ENCODE peak calls at places on chromosome X, in four cellular contexts. Z is hippocampal formation, L is mammary epithelial cell, N is H54. J is an unnamed sample.
A peak's percentile ranks its signal among the peaks of the same experiment; 100 is the strongest.

GRCh38 chrX:71533850-71534515 is 1.1 kb downstream of the OGT start:
- DNase-seq in Z (peak; percentile 37), L (peak; percentile 52), N (no peak), J (peak; percentile 36)

GRCh38 chrX:124804962-124805361 is 458.6 kb downstream of the SH2D1A start:
- DNase-seq in Z (no peak), L (no peak), N (no peak), J (no peak)

GRCh38 chrX:47581731-47582647 is at the start of gene TIMP1:
- DNase-seq in Z (peak; percentile 28), L (peak; percentile 85), N (peak; percentile 46), J (no peak)

GRCh38 chrX:118734909-118735308 is 7.5 kb downstream of the IL13RA1 start:
- DNase-seq in Z (no peak), L (no peak), N (no peak), J (no peak)

GRCh38 chrX:69626129-69626528 is 10.2 kb downstream of the EDA start:
- DNase-seq in Z (no peak), L (no peak), N (no peak), J (no peak)

GRCh38 chrX:9738146-9738545 is 27.5 kb downstream of the GPR143 start:
- DNase-seq in Z (no peak), L (no peak), N (no peak), J (no peak)

GRCh38 chrX:115665122-115665521 is 104.1 kb downstream of the PLS3 start:
- DNase-seq in Z (no peak), L (no peak), N (no peak), J (no peak)

GRCh38 chrX:40736170-40736505 is 796 bp upstream of the MED14 start:
- DNase-seq in Z (no peak), L (no peak), N (no peak), J (no peak)

GRCh38 chrX:153226344-153227190 is 47.5 kb downstream of the MAGEA1 start:
- DNase-seq in Z (no peak), L (peak; percentile 88), N (peak; percentile 48), J (no peak)

GRCh38 chrX:110407910-110408545 is 49.4 kb downstream of the RTL9 start:
- DNase-seq in Z (peak; percentile 6), L (peak; percentile 63), N (no peak), J (peak; percentile 58)

GRCh38 chrX:107629533-107629909 is 1.2 kb downstream of the PRPS1 start:
- DNase-seq in Z (no peak), L (peak; percentile 9), N (no peak), J (peak; percentile 41)

GRCh38 chrX:134933248-134933647 is 57.5 kb upstream of the SMIM10 start:
- DNase-seq in Z (no peak), L (no peak), N (no peak), J (no peak)

GRCh38 chrX:97672138-97672537 is 788.4 kb downstream of the RPA4 start:
- DNase-seq in Z (no peak), L (no peak), N (no peak), J (peak; percentile 90)

GRCh38 chrX:129875669-129876068 is 30.3 kb upstream of the UTP14A start:
- DNase-seq in Z (no peak), L (peak; percentile 67), N (peak; percentile 23), J (peak; percentile 8)

GRCh38 chrX:31092476-31092875 is 20.6 kb upstream of the FTHL17 start:
- DNase-seq in Z (no peak), L (peak; percentile 20), N (no peak), J (no peak)

GRCh38 chrX:141642979-141643378 is 53.5 kb downstream of the SPANXA2 start:
- DNase-seq in Z (no peak), L (no peak), N (peak; percentile 3), J (no peak)

GRCh38 chrX:40298569-40298968 is 200.8 kb upstream of the BCOR start:
- DNase-seq in Z (no peak), L (no peak), N (no peak), J (no peak)

GRCh38 chrX:131073607-131074006 is 15.5 kb downstream of the ARHGAP36 start:
- DNase-seq in Z (no peak), L (no peak), N (no peak), J (no peak)

GRCh38 chrX:45068555-45068954 is 132.1 kb downstream of the DIPK2B start:
- DNase-seq in Z (no peak), L (no peak), N (no peak), J (no peak)

GRCh38 chrX:17414057-17414658 is 39.2 kb downstream of the NHS start:
- DNase-seq in Z (no peak), L (peak; percentile 90), N (no peak), J (no peak)

GRCh38 chrX:17035111-17035510 is 88.7 kb downstream of the REPS2 start:
- DNase-seq in Z (no peak), L (no peak), N (no peak), J (no peak)

GRCh38 chrX:44432641-44433040 is 89.2 kb upstream of the EFHC2 start:
- DNase-seq in Z (no peak), L (no peak), N (no peak), J (no peak)

GRCh38 chrX:120450163-120450562 is 18.9 kb downstream of the LAMP2 start:
- DNase-seq in Z (no peak), L (peak; percentile 16), N (no peak), J (peak; percentile 3)

GRCh38 chrX:46016296-46016695 is 528.9 kb downstream of the ZNF674 start:
- DNase-seq in Z (no peak), L (no peak), N (no peak), J (no peak)

GRCh38 chrX:110086916-110087484 is 84.1 kb downstream of the TMEM164 start:
- DNase-seq in Z (no peak), L (peak; percentile 88), N (peak; percentile 11), J (no peak)

GRCh38 chrX:109830704-109831206 is 97.7 kb upstream of the ACSL4 start:
- DNase-seq in Z (no peak), L (no peak), N (no peak), J (no peak)

GRCh38 chrX:15373986-15374385 is 10.2 kb downstream of the VEGFD start:
- DNase-seq in Z (no peak), L (no peak), N (no peak), J (no peak)

GRCh38 chrX:120653000-120653399 is 23.1 kb upstream of the C1GALT1C1 start:
- DNase-seq in Z (no peak), L (no peak), N (no peak), J (peak; percentile 82)

GRCh38 chrX:66074920-66075879 is 35.3 kb upstream of the VSIG4 start:
- DNase-seq in Z (peak; percentile 2), L (no peak), N (no peak), J (no peak)

GRCh38 chrX:145817299-145817665 is 347 bp upstream of the SLITRK2 start:
- DNase-seq in Z (no peak), L (no peak), N (no peak), J (no peak)

J was measured in NCI-H2171 treated with DMSO at 0.1 percent for 48 hours.